ENCODE peak calls at places on chromosomes 1 and 21, in five cellular contexts. One of them, this sample, is unnamed. For H3K36me3 and H3K4me1, the result is how much of the 10 kb centered on the place peaks cover.

GRCh38 chr1:218642033-218642954 is 297.2 kb downstream of the TGFB2 start:
- DNase-seq in IMR-90: peak
- DNase-seq in heart left ventricle: no peak
- DNase-seq in sigmoid colon: no peak
- DNase-seq in K562: no peak
- DNase-seq in this sample: no peak

GRCh38 chr1:192768463-192768862 is 40.4 kb upstream of the RGS2 start:
- DNase-seq in IMR-90: no peak
- DNase-seq in heart left ventricle: no peak
- DNase-seq in sigmoid colon: no peak
- DNase-seq in K562: no peak
- DNase-seq in this sample: no peak

GRCh38 chr1:12121212-12122000 is 45.4 kb upstream of the TNFRSF1B start:
- DNase-seq in IMR-90: peak
- DNase-seq in heart left ventricle: no peak
- DNase-seq in sigmoid colon: no peak
- DNase-seq in K562: no peak
- DNase-seq in this sample: no peak

GRCh38 chr21:34886554-34887385 is 162.3 kb downstream of the RUNX1 start:
- DNase-seq in IMR-90: no peak
- DNase-seq in heart left ventricle: peak
- DNase-seq in sigmoid colon: peak
- DNase-seq in K562: peak
- DNase-seq in this sample: peak

GRCh38 chr1:154669464-154670282 is 61.7 kb upstream of the ADAR start:
- DNase-seq in IMR-90: peak
- DNase-seq in heart left ventricle: peak
- DNase-seq in sigmoid colon: peak
- DNase-seq in K562: peak
- DNase-seq in this sample: no peak

GRCh38 chr1:166975361-166976129 is at the start of gene ILDR2:
- DNase-seq in IMR-90: peak
- DNase-seq in heart left ventricle: peak
- DNase-seq in sigmoid colon: peak
- DNase-seq in K562: peak
- DNase-seq in this sample: peak

GRCh38 chr1:6491480-6491962 is at the start of gene PLEKHG5:
- DNase-seq in IMR-90: peak
- DNase-seq in heart left ventricle: no peak
- DNase-seq in sigmoid colon: no peak
- DNase-seq in K562: no peak
- DNase-seq in this sample: no peak

GRCh38 chr1:156652131-156652991 is 10.4 kb downstream of the BCAN start:
- DNase-seq in IMR-90: peak
- DNase-seq in heart left ventricle: no peak
- DNase-seq in sigmoid colon: no peak
- DNase-seq in K562: peak
- DNase-seq in this sample: no peak

GRCh38 chr1:114075546-114076249 is 78.0 kb downstream of the SYT6 start:
- DNase-seq in IMR-90: no peak
- DNase-seq in heart left ventricle: no peak
- DNase-seq in sigmoid colon: no peak
- DNase-seq in K562: no peak
- DNase-seq in this sample: no peak

GRCh38 chr1:114077188-114077587 is 76.5 kb downstream of the SYT6 start:
- DNase-seq in IMR-90: no peak
- DNase-seq in heart left ventricle: no peak
- DNase-seq in sigmoid colon: no peak
- DNase-seq in K562: no peak
- DNase-seq in this sample: no peak

GRCh38 chr1:114076308-114076707 is 77.4 kb downstream of the SYT6 start:
- DNase-seq in IMR-90: no peak
- DNase-seq in heart left ventricle: no peak
- DNase-seq in sigmoid colon: no peak
- DNase-seq in K562: no peak
- DNase-seq in this sample: no peak

GRCh38 chr1:114075082-114075481 is 78.6 kb downstream of the SYT6 start:
- DNase-seq in IMR-90: no peak
- DNase-seq in heart left ventricle: no peak
- DNase-seq in sigmoid colon: no peak
- DNase-seq in K562: no peak
- DNase-seq in this sample: no peak

GRCh38 chr1:114072246-114072645 is 81.4 kb downstream of the SYT6 start:
- DNase-seq in IMR-90: no peak
- DNase-seq in heart left ventricle: no peak
- DNase-seq in sigmoid colon: no peak
- DNase-seq in K562: no peak
- DNase-seq in this sample: no peak
- H3K36me3 ChIP-seq in IMR-90: under half
- H3K36me3 ChIP-seq in heart left ventricle: under half
- H3K36me3 ChIP-seq in sigmoid colon: under half
- H3K36me3 ChIP-seq in K562: under half
- H3K36me3 ChIP-seq in this sample: under half

GRCh38 chr1:23376890-23377811 is 7.5 kb upstream of the ZNF436 start:
- DNase-seq in IMR-90: peak
- DNase-seq in heart left ventricle: peak
- DNase-seq in sigmoid colon: peak
- DNase-seq in K562: peak
- DNase-seq in this sample: no peak
- H3K4me1 ChIP-seq in IMR-90: under half
- H3K4me1 ChIP-seq in heart left ventricle: under half
- H3K4me1 ChIP-seq in sigmoid colon: under half
- H3K4me1 ChIP-seq in K562: under half
- H3K4me1 ChIP-seq in this sample: under half

GRCh38 chr1:204032642-204033235 is 40.2 kb upstream of the SOX13 start:
- DNase-seq in IMR-90: no peak
- DNase-seq in heart left ventricle: no peak
- DNase-seq in sigmoid colon: no peak
- DNase-seq in K562: no peak
- DNase-seq in this sample: no peak
- TF ChIP-seq POLR2A in IMR-90: no peak
- TF ChIP-seq POLR2A in heart left ventricle: no peak
- TF ChIP-seq POLR2A in sigmoid colon: no peak
- TF ChIP-seq POLR2A in K562: no peak
- TF ChIP-seq POLR2A in this sample: no peak

GRCh38 chr1:235724716-235725115 is 75.1 kb upstream of the GNG4 start:
- DNase-seq in IMR-90: no peak
- DNase-seq in heart left ventricle: no peak
- DNase-seq in sigmoid colon: no peak
- DNase-seq in K562: no peak
- DNase-seq in this sample: no peak
- H3K36me3 ChIP-seq in IMR-90: under half
- H3K36me3 ChIP-seq in heart left ventricle: half or more
- H3K36me3 ChIP-seq in sigmoid colon: half or more
- H3K36me3 ChIP-seq in K562: under half
- H3K36me3 ChIP-seq in this sample: half or more